ENCODE peak calls at places on chromosomes 4 and X, in eight cellular contexts. One of them, this sample, is unnamed.

GRCh38 chrX:136183917-136184316 is 36.6 kb downstream of the FHL1 start:
- DNase-seq in T-helper 17 cell: no peak
- DNase-seq in T-helper 2 cell: no peak
- DNase-seq in RKO: no peak
- DNase-seq in AG09319: no peak
- DNase-seq in M059J: no peak
- DNase-seq in cardiac muscle cell: no peak
- DNase-seq in NT2/D1: no peak
- DNase-seq in this sample: no peak

GRCh38 chrX:7515681-7516413 is 327.1 kb upstream of the VCX start:
- DNase-seq in T-helper 17 cell: no peak
- DNase-seq in T-helper 2 cell: no peak
- DNase-seq in RKO: peak; percentile 24
- DNase-seq in AG09319: no peak
- DNase-seq in M059J: peak; percentile 50
- DNase-seq in cardiac muscle cell: no peak
- DNase-seq in NT2/D1: no peak
- DNase-seq in this sample: no peak

GRCh38 chrX:65528705-65529340 is 5.8 kb downstream of the LAS1L start:
- DNase-seq in T-helper 17 cell: peak; percentile 32
- DNase-seq in T-helper 2 cell: peak; percentile 32
- DNase-seq in RKO: peak; percentile 44
- DNase-seq in AG09319: no peak
- DNase-seq in M059J: peak; percentile 39
- DNase-seq in cardiac muscle cell: peak; percentile 33
- DNase-seq in NT2/D1: peak; percentile 30
- DNase-seq in this sample: no peak

GRCh38 chr4:152735302-152735917 is 44.1 kb downstream of the TIGD4 start:
- DNase-seq in T-helper 17 cell: no peak
- DNase-seq in T-helper 2 cell: no peak
- DNase-seq in RKO: peak; percentile 51
- DNase-seq in AG09319: no peak
- DNase-seq in M059J: peak; percentile 27
- DNase-seq in cardiac muscle cell: peak; percentile 46
- DNase-seq in NT2/D1: no peak
- DNase-seq in this sample: peak; percentile 29

GRCh38 chr4:107734120-107734519 is 14.1 kb upstream of the PAPSS1 start:
- DNase-seq in T-helper 17 cell: no peak
- DNase-seq in T-helper 2 cell: no peak
- DNase-seq in RKO: no peak
- DNase-seq in AG09319: no peak
- DNase-seq in M059J: no peak
- DNase-seq in cardiac muscle cell: peak; percentile 31
- DNase-seq in NT2/D1: no peak
- DNase-seq in this sample: no peak

GRCh38 chr4:121551881-121552280 is 144.9 kb downstream of the ANXA5 start:
- DNase-seq in T-helper 17 cell: no peak
- DNase-seq in T-helper 2 cell: no peak
- DNase-seq in RKO: no peak
- DNase-seq in AG09319: no peak
- DNase-seq in M059J: peak; percentile 40
- DNase-seq in cardiac muscle cell: peak; percentile 1
- DNase-seq in NT2/D1: no peak
- DNase-seq in this sample: no peak

GRCh38 chr4:123191728-123192127 is 204.9 kb upstream of the SPRY1 start:
- DNase-seq in T-helper 17 cell: no peak
- DNase-seq in T-helper 2 cell: no peak
- DNase-seq in RKO: no peak
- DNase-seq in AG09319: no peak
- DNase-seq in M059J: no peak
- DNase-seq in cardiac muscle cell: no peak
- DNase-seq in NT2/D1: no peak
- DNase-seq in this sample: no peak

GRCh38 chrX:56765816-56766553 is 36.9 kb downstream of the NBDY start:
- DNase-seq in T-helper 17 cell: no peak
- DNase-seq in T-helper 2 cell: no peak
- DNase-seq in RKO: no peak
- DNase-seq in AG09319: no peak
- DNase-seq in M059J: no peak
- DNase-seq in cardiac muscle cell: peak; percentile 14
- DNase-seq in NT2/D1: no peak
- DNase-seq in this sample: no peak

GRCh38 chr4:183471960-183472708 is 27.7 kb downstream of the CDKN2AIP start:
- DNase-seq in T-helper 17 cell: peak; percentile 79
- DNase-seq in T-helper 2 cell: peak; percentile 71
- DNase-seq in RKO: peak; percentile 67
- DNase-seq in AG09319: peak; percentile 19
- DNase-seq in M059J: peak; percentile 66
- DNase-seq in cardiac muscle cell: peak; percentile 75
- DNase-seq in NT2/D1: peak; percentile 55
- DNase-seq in this sample: peak; percentile 36